ENCODE peak calls at places on chromosomes 7 and 10, in nine cellular contexts. V is A549, Y is PC-9, C is astrocyte, G is upper lobe of right lung, L is HepG2, W is IMR-90, H is tibial artery, B is SK-N-SH. X is an unnamed sample.
A peak's percentile ranks its signal among the peaks of the same experiment; 100 is the strongest.

GRCh38 chr7:30933124-30933893 is 21.7 kb downstream of the AQP1 start:
- DNase-seq in V (no peak), Y (no peak), C (no peak), G (peak; percentile 53), L (no peak), W (no peak), H (peak; percentile 18), B (peak; percentile 26), X (no peak)

GRCh38 chr10:47244560-47245500 is 55.2 kb upstream of the GDF10 start:
- DNase-seq in V (no peak), Y (no peak), C (no peak), G (no peak), L (no peak), W (no peak), H (peak; percentile 36), B (no peak), X (no peak)

GRCh38 chr10:12971001-12971788 is 30.3 kb downstream of the CCDC3 start:
- DNase-seq in V (no peak), Y (no peak), C (no peak), G (no peak), L (no peak), W (no peak), H (peak; percentile 36), B (no peak), X (no peak)

GRCh38 chr7:120554960-120555571 is 282.1 kb downstream of the KCND2 start:
- DNase-seq in V (peak; percentile 55), Y (peak; percentile 47), C (peak; percentile 29), G (no peak), L (peak; percentile 49), W (peak; percentile 47), H (no peak), B (peak; percentile 42), X (no peak)

GRCh38 chr7:23925088-23925487 is 215.1 kb downstream of the STK31 start:
- DNase-seq in V (no peak), Y (no peak), C (no peak), G (no peak), L (no peak), W (no peak), H (no peak), B (no peak), X (no peak)

GRCh38 chr10:35890970-35891330 is 248.9 kb upstream of the FZD8 start:
- DNase-seq in V (no peak), Y (no peak), C (no peak), G (no peak), L (no peak), W (no peak), H (no peak), B (no peak), X (no peak)

GRCh38 chr10:115129752-115130151 is 36.6 kb downstream of the ATRNL1 start:
- DNase-seq in V (peak; percentile 23), Y (no peak), C (peak; percentile 12), G (no peak), L (peak; percentile 10), W (peak; percentile 37), H (no peak), B (peak; percentile 13), X (no peak)

GRCh38 chr10:3784510-3785250 is at the start of gene KLF6:
- DNase-seq in V (peak; percentile 35), Y (no peak), C (no peak), G (no peak), L (no peak), W (peak; percentile 28), H (peak; percentile 41), B (peak; percentile 67), X (peak; percentile 63)

GRCh38 chr7:32062150-32062549 is 8.1 kb downstream of the PDE1C start:
- DNase-seq in V (peak; percentile 78), Y (peak; percentile 31), C (no peak), G (peak; percentile 70), L (peak; percentile 16), W (peak; percentile 30), H (peak; percentile 53), B (peak; percentile 59), X (no peak)

GRCh38 chr7:142808461-142808801 is 37.7 kb downstream of the PRSS2 start:
- DNase-seq in V (no peak), Y (no peak), C (no peak), G (no peak), L (no peak), W (no peak), H (no peak), B (no peak), X (no peak)

GRCh38 chr7:142805350-142806020 is 34.7 kb downstream of the PRSS2 start:
- DNase-seq in V (no peak), Y (no peak), C (no peak), G (no peak), L (no peak), W (no peak), H (no peak), B (no peak), X (no peak)

GRCh38 chr7:142807855-142808460 is 37.2 kb downstream of the PRSS2 start:
- DNase-seq in V (no peak), Y (peak; percentile 24), C (peak; percentile 70), G (no peak), L (no peak), W (peak; percentile 15), H (no peak), B (no peak), X (no peak)

GRCh38 chr7:142806021-142806353 is 35.2 kb downstream of the PRSS2 start:
- DNase-seq in V (no peak), Y (no peak), C (no peak), G (no peak), L (no peak), W (no peak), H (no peak), B (no peak), X (no peak)

GRCh38 chr7:142806957-142807356 is 36.2 kb downstream of the PRSS2 start:
- DNase-seq in V (no peak), Y (no peak), C (no peak), G (no peak), L (no peak), W (no peak), H (no peak), B (no peak), X (no peak)
- H3K4me1 ChIP-seq in V (no peaks in the 10 kb centered on the region), Y (peaks cover 52% of the 10 kb centered on the region), C (peaks cover 42% of the 10 kb centered on the region), G (no peaks in the 10 kb centered on the region), L (no peaks in the 10 kb centered on the region), W (no peaks in the 10 kb centered on the region), H (no peaks in the 10 kb centered on the region), B (peaks cover 6% of the 10 kb centered on the region), X (no peaks in the 10 kb centered on the region)

DNA sequence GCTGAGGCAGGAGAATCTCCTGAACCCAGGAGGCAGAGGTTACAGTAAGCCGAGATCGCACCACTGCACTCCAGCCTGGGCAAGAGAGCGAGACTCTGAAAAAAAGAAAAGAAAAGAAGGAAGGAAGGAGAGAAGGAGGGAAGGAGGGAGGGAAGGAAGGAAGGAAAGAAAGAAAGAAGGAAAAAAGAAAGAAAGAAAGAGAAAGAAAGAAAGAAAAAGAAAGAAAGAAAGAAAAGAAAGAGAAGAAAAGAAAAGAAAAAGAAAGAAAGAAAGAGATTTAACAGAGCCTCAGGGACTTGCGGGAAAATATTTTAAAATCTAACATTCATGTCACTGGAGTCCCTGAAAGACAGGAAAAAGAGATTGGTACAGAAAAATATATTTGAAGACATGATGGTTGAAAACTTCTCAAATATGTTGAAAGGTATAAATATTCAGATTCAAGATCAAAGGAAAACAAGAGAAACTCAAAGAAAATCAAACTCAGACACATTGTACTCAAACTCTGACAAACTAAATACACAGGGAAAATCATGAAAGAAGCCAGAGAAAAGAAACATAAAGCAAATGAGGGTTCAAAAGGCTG is 25.3 kb upstream of the DNAAF5 start:
- DNase-seq in V (no peak), Y (no peak), C (no peak), G (no peak), L (no peak), W (no peak), H (no peak), B (no peak), X (no peak)
- TF ChIP-seq CTCF in V (no peak), Y (no peak), C (no peak), G (no peak), L (no peak), W (no peak), H (no peak), B (no peak), X (no peak)

DNA sequence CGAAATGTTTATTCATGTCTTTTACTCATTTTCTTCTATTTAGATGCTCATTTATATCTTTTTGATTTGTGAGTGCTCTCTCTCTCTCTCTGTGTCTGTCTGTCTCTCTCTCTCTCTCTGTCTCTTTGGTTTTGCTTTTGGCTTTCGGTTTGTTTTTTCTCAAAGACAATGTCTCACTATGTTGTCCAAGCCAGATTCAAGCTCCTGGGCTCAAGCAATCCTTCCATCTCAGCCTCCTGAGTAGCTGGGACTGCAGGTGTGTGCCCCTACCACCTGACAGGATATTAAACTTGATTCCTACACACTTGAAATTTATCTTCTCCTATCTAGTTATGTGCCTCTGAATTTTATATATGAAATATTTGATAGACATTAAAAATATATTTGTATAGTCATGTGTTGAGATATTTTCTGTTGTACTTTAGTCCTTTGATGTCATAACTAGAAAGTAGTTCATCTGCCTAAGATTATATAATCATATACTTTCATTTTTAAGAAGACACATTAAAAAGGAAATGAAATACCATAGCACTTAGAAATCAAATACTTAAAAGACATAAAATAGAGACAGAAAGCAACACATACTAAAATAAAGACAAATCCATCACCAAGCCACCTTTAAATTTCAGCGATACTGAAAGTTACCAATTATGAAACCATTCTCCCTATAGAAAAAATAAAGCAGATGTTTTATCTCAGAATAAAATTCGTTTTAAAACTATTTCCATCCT is 68.1 kb upstream of the SFMBT2 start:
- DNase-seq in V (no peak), Y (no peak), C (no peak), G (no peak), L (no peak), W (no peak), H (no peak), B (no peak), X (no peak)
- H3K27ac ChIP-seq in V (no peak overlapping the region), Y (no peak overlapping the region), C (no peak overlapping the region), G (no peak overlapping the region), L (no peak overlapping the region), W (no peak overlapping the region), H (no peak overlapping the region), B (no peak overlapping the region), X (no peak overlapping the region)

DNA sequence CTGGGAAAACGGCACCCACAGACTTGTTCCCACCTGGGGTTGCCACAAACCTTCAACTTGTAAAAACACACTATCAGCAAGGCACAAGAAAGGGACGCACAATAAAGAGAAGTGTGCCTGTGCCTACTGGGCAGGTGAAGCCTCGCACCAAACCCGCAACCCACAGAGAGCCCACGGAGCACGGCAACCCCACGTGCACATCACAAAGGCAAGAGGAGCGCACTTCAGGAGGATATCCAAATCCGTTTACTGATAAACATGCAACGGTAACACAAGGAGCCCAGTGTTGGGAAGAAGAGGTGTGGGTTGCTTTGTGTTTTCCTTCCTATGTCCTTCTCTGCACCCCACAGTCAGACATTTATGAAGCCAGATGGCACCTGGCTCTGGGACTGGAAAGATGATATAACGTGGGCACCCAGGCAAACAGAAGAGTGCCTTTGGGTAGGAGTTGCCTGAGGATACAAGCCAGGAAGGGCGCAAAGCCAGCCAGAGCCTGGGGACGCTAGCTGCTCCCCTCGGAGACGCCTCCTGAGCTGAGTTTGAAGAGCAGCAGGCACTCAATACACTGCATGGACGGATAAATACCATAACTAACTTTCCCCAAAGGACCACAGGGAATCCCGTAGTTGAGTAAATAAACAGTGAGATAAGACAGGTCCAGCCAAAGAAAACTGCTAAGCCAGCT is 41.6 kb downstream of the TCERG1L start:
- DNase-seq in V (no peak), Y (no peak), C (no peak), G (no peak), L (no peak), W (no peak), H (peak; percentile 8), B (peak; percentile 32), X (no peak)
- H3K4me1 ChIP-seq in V (no peaks in the 10 kb centered on the region), Y (no peaks in the 10 kb centered on the region), C (no peaks in the 10 kb centered on the region), G (no peaks in the 10 kb centered on the region), L (no peaks in the 10 kb centered on the region), W (no peaks in the 10 kb centered on the region), H (no peaks in the 10 kb centered on the region), B (peaks cover 3% of the 10 kb centered on the region), X (no peaks in the 10 kb centered on the region)